ENCODE peak calls at places on chromosome 12, in five cellular contexts. V is activated CD4-positive, alpha-beta T cell treated with anti-CD3 and anti-CD28 coated beads, Interleukin-2, amount 50 U/mL, for 48 hours; J is head of caudate nucleus; F is spleen; T is hepatocyte. H is an unnamed sample.

GRCh38 chr12:98725481-98726247 is 80.6 kb downstream of the APAF1 start:
- DNase-seq in V (peak), J (peak), T (peak), F (no peak), H (peak)

GRCh38 chr12:27682534-27682933 is 13.7 kb upstream of the REP15 start:
- DNase-seq in F (no peak), V (no peak), T (no peak), J (no peak), H (no peak)

GRCh38 chr12:118122264-118122663 is 13.7 kb upstream of the PEBP1 start:
- DNase-seq in V (no peak), F (peak), T (no peak), J (no peak), H (no peak)

GRCh38 chr12:32548691-32549412 is 130.2 kb upstream of the DNM1L start:
- DNase-seq in J (no peak), V (no peak), F (no peak), T (no peak), H (no peak)

GRCh38 chr12:70052931-70053497 is 190.2 kb upstream of the CNOT2 start:
- DNase-seq in J (no peak), F (no peak), T (peak), V (no peak), H (peak)

GRCh38 chr12:115611477-115611876 is 666.0 kb downstream of the MED13L start:
- DNase-seq in F (no peak), V (no peak), J (peak), T (no peak), H (no peak)

GRCh38 chr12:47943492-47944359 is 19.7 kb upstream of the TMEM106C start:
- DNase-seq in J (no peak), T (no peak), V (no peak), F (no peak), H (no peak)

GRCh38 chr12:59689776-59690175 is 93.9 kb downstream of the SLC16A7 start:
- DNase-seq in V (no peak), J (no peak), T (no peak), F (no peak), H (no peak)

GRCh38 chr12:90854136-90854689 is 100.8 kb downstream of the CCER1 start:
- DNase-seq in F (no peak), T (peak), V (no peak), J (peak), H (peak)

GRCh38 chr12:26195641-26196423 is 459 bp downstream of the SSPN start:
- DNase-seq in T (peak), J (peak), V (peak), F (peak), H (peak)

GRCh38 chr12:2622460-2622859 is 172.3 kb upstream of the FKBP4 start:
- DNase-seq in T (no peak), V (no peak), F (no peak), J (no peak), H (no peak)

GRCh38 chr12:124352839-124353238 is 57.9 kb downstream of the RFLNA start:
- DNase-seq in T (peak), F (no peak), V (no peak), J (no peak), H (no peak)

GRCh38 chr12:122981036-122981471 is 573 bp downstream of the ARL6IP4 start:
- DNase-seq in V (no peak), T (peak), F (no peak), J (no peak), H (peak)

GRCh38 chr12:38502420-38502819 is 185.8 kb downstream of the ALG10B start:
- DNase-seq in F (no peak), V (no peak), J (no peak), T (no peak), H (no peak)